ENCODE peak calls at places on chromosomes 6 and 20, in ten cellular contexts. Q, M, P, K, L, I, H, T, A and O are unnamed samples.
A peak's percentile ranks its signal among the peaks of the same experiment; 100 is the strongest.

GRCh38 chr20:14441201-14441600 is 103.8 kb upstream of the FLRT3 start:
- DNase-seq in M (no peak), H (no peak), T (no peak), P (peak; percentile 33), I (no peak), L (no peak), A (no peak), Q (peak; percentile 60), K (no peak), O (peak; percentile 61)

GRCh38 chr6:22098623-22099022 is 198.2 kb downstream of the PRL start:
- DNase-seq in M (no peak), T (no peak), Q (peak; percentile 20), L (no peak), H (no peak), I (no peak), K (no peak), P (no peak), A (no peak), O (no peak)

GRCh38 chr6:134464690-134465411 is 146.9 kb upstream of the SGK1 start:
- DNase-seq in K (no peak), T (no peak), M (no peak), Q (peak; percentile 97), I (no peak), H (peak; percentile 63), A (peak; percentile 76), L (no peak), P (peak; percentile 31), O (peak; percentile 76)

GRCh38 chr20:22623211-22623610 is 38.8 kb upstream of the FOXA2 start:
- DNase-seq in M (no peak), Q (peak; percentile 3), L (no peak), K (no peak), T (no peak), P (peak; percentile 7), I (peak; percentile 24), A (peak; percentile 52), H (no peak), O (peak; percentile 36)

GRCh38 chr6:122548281-122548680 is 61.9 kb upstream of the PKIB start:
- DNase-seq in Q (no peak), L (no peak), P (no peak), M (no peak), A (no peak), K (no peak), T (no peak), I (no peak), H (no peak), O (no peak)

GRCh38 chr20:46939031-46939430 is 44.4 kb downstream of the EYA2 start:
- DNase-seq in H (peak; percentile 74), I (peak; percentile 54), T (no peak), P (no peak), K (peak; percentile 36), L (no peak), A (peak; percentile 66), Q (peak; percentile 33), M (no peak), O (peak; percentile 13)

GRCh38 chr20:4007383-4008025 is 7.9 kb downstream of the RNF24 start:
- DNase-seq in I (no peak), A (no peak), K (no peak), Q (no peak), H (no peak), T (no peak), P (no peak), M (no peak), L (no peak), O (no peak)

GRCh38 chr6:151389640-151390275 is 1.6 kb downstream of the ZBTB2 start:
- DNase-seq in A (no peak), H (peak; percentile 74), T (no peak), K (peak; percentile 72), L (peak; percentile 66), M (no peak), I (peak; percentile 63), P (peak; percentile 80), Q (peak; percentile 71), O (peak; percentile 84)

GRCh38 chr6:137973201-137973600 is 106.1 kb downstream of the TNFAIP3 start:
- DNase-seq in A (no peak), H (no peak), Q (peak; percentile 75), P (peak; percentile 70), I (no peak), M (no peak), L (no peak), K (no peak), T (no peak), O (no peak)

GRCh38 chr6:134873500-134874388 is 76.2 kb downstream of the ALDH8A1 start:
- DNase-seq in Q (no peak), H (no peak), I (no peak), P (no peak), A (no peak), M (no peak), T (no peak), L (no peak), K (no peak), O (peak; percentile 9)

GRCh38 chr6:12602342-12602741 is 114.2 kb upstream of the PHACTR1 start:
- DNase-seq in A (peak; percentile 57), T (no peak), P (peak; percentile 51), H (no peak), M (no peak), K (no peak), Q (no peak), L (no peak), I (peak; percentile 10), O (no peak)

GRCh38 chr20:21229163-21229562 is 74.0 kb upstream of the XRN2 start:
- DNase-seq in K (no peak), H (peak; percentile 10), L (no peak), M (no peak), Q (no peak), T (no peak), A (peak; percentile 24), I (no peak), P (no peak), O (peak; percentile 3)

GRCh38 chr20:49325981-49326380 is 48.1 kb upstream of the ZNFX1 start:
- DNase-seq in I (no peak), Q (peak; percentile 15), L (no peak), A (no peak), K (no peak), H (no peak), T (no peak), P (peak; percentile 23), M (no peak), O (no peak)

GRCh38 chr6:54102239-54102638 is 9.0 kb upstream of the MLIP start:
- DNase-seq in P (no peak), H (no peak), Q (no peak), I (no peak), T (no peak), M (no peak), L (no peak), A (no peak), K (no peak), O (no peak)

GRCh38 chr6:38460216-38460615 is 179.5 kb downstream of the BTBD9 start:
- DNase-seq in K (no peak), L (no peak), P (no peak), A (no peak), I (no peak), Q (peak; percentile 92), M (no peak), H (no peak), T (no peak), O (peak; percentile 6)

GRCh38 chr6:16276991-16277981 is 38.9 kb downstream of the GMPR start:
- DNase-seq in K (peak; percentile 84), H (peak; percentile 91), Q (peak; percentile 92), L (peak; percentile 70), M (no peak), P (peak; percentile 89), I (peak; percentile 83), A (peak; percentile 80), T (peak; percentile 66), O (peak; percentile 92)
- TF ChIP-seq CTCF in K (peak; percentile 64), H (peak; percentile 42), Q (peak; percentile 64), L (peak; percentile 45), M (peak; percentile 40), P (peak; percentile 69), I (peak; percentile 49), A (peak; percentile 43), T (peak; percentile 25), O (peak; percentile 41)

GRCh38 chr6:19454999-19455392 is 382.2 kb upstream of the ID4 start:
- DNase-seq in A (no peak), M (no peak), K (no peak), T (no peak), I (no peak), L (no peak), H (no peak), P (no peak), Q (no peak), O (no peak)

GRCh38 chr6:19454296-19454998 is 382.7 kb upstream of the ID4 start:
- DNase-seq in I (no peak), L (no peak), A (no peak), K (no peak), Q (no peak), H (no peak), P (no peak), M (no peak), T (no peak), O (no peak)

GRCh38 chr6:19446570-19446969 is 390.6 kb upstream of the ID4 start:
- DNase-seq in L (no peak), Q (no peak), M (no peak), K (no peak), I (no peak), P (no peak), T (no peak), A (no peak), H (no peak), O (no peak)

GRCh38 chr6:19450651-19451050 is 386.5 kb upstream of the ID4 start:
- DNase-seq in M (no peak), Q (no peak), L (no peak), T (no peak), H (no peak), I (no peak), A (no peak), P (no peak), K (no peak), O (no peak)

GRCh38 chr6:19452495-19452894 is 384.7 kb upstream of the ID4 start:
- DNase-seq in H (no peak), A (no peak), I (peak; percentile 7), K (peak; percentile 63), L (no peak), M (no peak), T (no peak), P (no peak), Q (peak; percentile 20), O (no peak)
- TF ChIP-seq CTCF in H (no peak), A (no peak), I (no peak), K (peak; percentile 42), L (no peak), M (no peak), T (no peak), P (no peak), Q (peak; percentile 42), O (no peak)

DNA sequence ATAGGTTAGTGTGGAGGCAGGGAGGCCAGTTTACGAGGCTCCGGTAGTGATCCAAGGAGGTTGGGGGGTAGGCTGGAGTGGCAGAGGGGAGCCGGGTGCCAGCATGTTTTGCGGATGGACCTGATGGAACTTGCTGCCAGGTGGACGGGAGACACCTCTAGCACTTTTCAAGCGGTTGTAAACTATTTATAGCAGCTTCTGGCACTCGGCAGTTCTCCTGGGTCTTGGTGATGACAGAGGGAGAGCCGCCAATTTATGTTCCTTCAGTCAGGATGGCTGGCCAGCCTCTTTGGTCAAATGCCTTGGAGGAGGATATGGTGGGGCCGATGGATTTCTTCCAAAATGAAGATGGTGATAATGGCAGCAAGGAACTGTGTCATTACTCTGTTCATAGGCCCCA is 28.8 kb downstream of the TFAP2C start:
- DNase-seq in Q (no peak), T (no peak), I (no peak), A (no peak), K (no peak), H (no peak), L (no peak), M (no peak), P (no peak), O (no peak)
- TF ChIP-seq CTCF in Q (no peak), T (no peak), I (no peak), A (no peak), K (no peak), H (no peak), L (no peak), M (no peak), P (no peak), O (no peak)

GRCh38 chr6:166929534-166930189 is 26.7 kb downstream of the RNASET2 start:
- DNase-seq in H (no peak), A (no peak), I (no peak), Q (no peak), K (no peak), T (no peak), M (peak; percentile 45), P (no peak), L (no peak), O (no peak)
- TF ChIP-seq CTCF in H (no peak), A (no peak), I (no peak), Q (peak; percentile 11), K (no peak), T (no peak), M (no peak), P (peak; percentile 5), L (no peak), O (no peak)